ENCODE peak calls at places on chromosomes 16 and 17, in four cellular contexts. P is GM12878, J is K562, K is SK-N-SH. U is an unnamed sample.

GRCh38 chr17:42016952-42017865 is at the start of gene DNAJC7:
- DNase-seq in P (peak), K (peak), J (peak), U (peak)

GRCh38 chr17:34443832-34444469 is 80.9 kb upstream of the CCL1 start:
- DNase-seq in K (peak), P (no peak), J (peak), U (no peak)

GRCh38 chr16:20249247-20249646 is 78.1 kb downstream of the GP2 start:
- DNase-seq in K (no peak), P (no peak), J (no peak), U (no peak)

GRCh38 chr17:75652341-75652740 is 14.6 kb downstream of the RECQL5 start:
- DNase-seq in K (no peak), J (no peak), P (no peak), U (no peak)

GRCh38 chr17:12358477-12358876 is 307.2 kb upstream of the MYOCD start:
- DNase-seq in J (no peak), K (no peak), P (no peak), U (no peak)

GRCh38 chr17:64006361-64007088 is 8.4 kb downstream of the PRR29 start:
- DNase-seq in K (peak), P (no peak), J (peak), U (no peak)

GRCh38 chr16:86367291-86368072 is 142.8 kb upstream of the FOXF1 start:
- DNase-seq in J (no peak), K (no peak), P (no peak), U (no peak)

GRCh38 chr17:50267074-50267841 is 7.0 kb upstream of the TMEM92 start:
- DNase-seq in P (no peak), J (no peak), K (peak), U (no peak)

GRCh38 chr17:72166040-72166439 is 45.2 kb downstream of the SOX9 start:
- DNase-seq in J (no peak), K (no peak), P (no peak), U (no peak)

GRCh38 chr17:18889658-18890057 is 31.7 kb downstream of the PRPSAP2 start:
- DNase-seq in K (no peak), J (no peak), P (no peak), U (no peak)

DNA sequence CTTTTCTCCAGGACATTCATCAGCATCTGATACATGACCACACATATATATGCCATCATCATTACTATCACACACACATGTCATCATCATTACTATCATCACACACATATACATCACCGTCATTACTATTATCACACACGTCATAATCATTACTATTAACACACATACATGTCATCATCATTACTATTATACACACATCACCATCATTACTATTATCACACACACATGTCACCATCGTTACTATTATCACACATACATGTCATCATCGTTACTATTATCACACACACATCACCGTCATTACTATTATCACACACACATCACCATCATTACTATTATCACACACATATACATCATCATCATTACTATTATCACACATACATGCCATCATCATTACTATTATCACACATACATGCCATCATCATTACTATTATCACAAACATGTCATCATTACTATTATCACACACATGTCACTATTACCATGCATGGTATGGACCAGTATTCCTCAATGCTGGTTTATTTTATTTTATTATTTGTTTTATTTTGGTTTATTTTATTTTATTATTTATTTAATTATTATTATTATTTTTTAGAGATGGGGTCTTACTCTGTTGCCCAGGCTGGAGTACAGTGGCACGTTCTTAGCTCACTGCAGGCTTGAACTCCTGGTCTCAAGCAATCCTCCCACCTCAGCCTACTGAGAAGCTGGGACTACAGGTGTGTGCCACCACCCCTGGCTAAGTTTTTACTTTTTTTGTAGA is 46.3 kb upstream of the CNEP1R1 start:
- DNase-seq in K (no peak), P (no peak), J (no peak), U (no peak)
- TF ChIP-seq CTCF in K (no peak), P (no peak), J (no peak), U (no peak)

DNA sequence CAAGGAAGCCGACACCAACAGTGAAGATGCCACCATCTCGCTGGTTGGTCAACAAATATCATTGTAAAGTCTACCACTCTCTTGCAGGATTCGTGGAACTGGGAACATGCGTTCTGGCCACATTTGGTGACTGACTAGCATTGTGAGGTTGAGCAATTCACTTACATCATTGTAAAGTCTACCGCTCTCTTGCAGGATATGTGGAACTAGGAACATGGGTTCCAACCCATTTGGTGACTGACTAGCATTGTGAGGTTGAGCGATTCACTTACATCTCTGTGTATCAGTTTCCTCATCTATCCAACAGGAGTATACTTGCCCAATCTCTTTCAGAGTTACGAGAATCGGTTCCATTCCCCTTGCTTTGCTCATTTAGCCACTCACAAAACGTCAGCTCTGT is 42.6 kb upstream of the RPH3AL start:
- DNase-seq in K (no peak), J (no peak), P (no peak), U (peak)
- TF ChIP-seq GABPA in K (no peak), J (no peak), P (no peak), U (no peak)

GRCh38 chr16:73187163-73187562 is 139.2 kb upstream of the ZFHX3 start:
- DNase-seq in K (no peak), P (no peak), J (no peak), U (no peak)
- TF ChIP-seq REST in K (no peak), P (no peak), J (no peak), U (no peak)

DNA sequence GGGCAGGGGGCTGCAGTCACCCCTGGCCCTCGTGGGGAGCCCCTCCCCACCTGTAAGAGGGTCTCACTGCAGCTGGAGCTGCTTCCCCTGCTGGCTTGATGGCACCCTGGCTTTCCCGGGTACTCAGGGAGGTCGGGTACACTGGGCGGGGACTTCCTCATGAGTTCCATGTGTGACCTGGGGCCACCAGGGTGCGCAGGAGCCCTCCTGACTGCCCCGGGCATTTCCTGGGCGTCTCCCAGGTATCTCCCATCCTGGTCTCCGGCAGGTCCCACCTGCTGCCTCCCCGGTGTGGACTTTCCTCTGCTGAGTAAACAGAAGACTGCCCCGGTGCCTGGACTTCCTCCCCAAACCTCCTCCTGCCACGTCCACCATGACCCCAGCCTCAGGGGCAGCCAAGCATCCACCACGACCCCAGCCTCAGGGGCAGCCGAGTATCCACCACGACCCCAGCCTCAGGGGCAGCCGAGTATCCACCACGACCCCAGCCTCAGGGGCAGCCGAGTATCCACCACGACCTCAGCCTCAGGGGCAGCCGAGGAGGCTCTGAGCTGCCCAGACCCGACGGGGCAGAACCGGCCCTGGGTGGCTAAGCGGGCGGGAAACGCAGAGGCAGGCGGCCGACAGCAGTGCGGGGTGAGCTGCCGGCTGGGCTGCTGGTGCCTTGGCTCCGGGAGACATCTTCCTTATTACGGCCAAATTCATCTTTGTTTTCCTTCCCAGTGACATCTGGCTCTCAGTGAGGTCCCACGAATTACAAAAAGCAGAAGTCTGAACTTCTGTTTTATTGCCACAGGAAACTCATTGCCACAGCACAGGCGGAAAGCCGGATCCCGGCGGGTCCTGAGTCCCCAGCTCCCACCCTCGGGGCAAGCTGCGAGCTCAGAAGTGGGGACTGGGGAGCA is 40.7 kb downstream of the CBFA2T3 start:
- DNase-seq in J (no peak), K (no peak), P (no peak), U (peak)
- TF ChIP-seq CTCF in J (no peak), K (no peak), P (peak), U (no peak)

GRCh38 chr16:79628501-79628975 is 28.0 kb upstream of the MAF start:
- DNase-seq in K (no peak), P (peak), J (no peak), U (no peak)
- TF ChIP-seq GABPA in K (no peak), P (no peak), J (no peak), U (no peak)

GRCh38 chr16:68264128-68265077 is at the start of gene SLC7A6:
- DNase-seq in J (peak), K (peak), P (no peak), U (peak)
- TF ChIP-seq REST in J (peak), K (no peak), P (no peak), U (no peak)

GRCh38 chr16:53372942-53373871 is 61.1 kb upstream of the RBL2 start:
- DNase-seq in P (no peak), J (peak), K (peak), U (no peak)
- TF ChIP-seq CTCF in P (no peak), J (no peak), K (no peak), U (no peak)

U was measured in HL-60.